ENCODE peak calls at places on chromosomes 6 and 20, in five cellular contexts. K is NCI-H82, W is left ventricle myocardium inferior, A is NT2/D1, M is anterior cingulate cortex. F is an unnamed sample.

GRCh38 chr20:33629533-33629932 is 32.6 kb upstream of the C20orf144 start:
- DNase-seq in A (no peak), M (no peak), W (no peak), K (no peak), F (no peak)

GRCh38 chr6:129183681-129184216 is 300.8 kb downstream of the LAMA2 start:
- DNase-seq in M (no peak), W (no peak), K (no peak), A (no peak), F (no peak)

GRCh38 chr6:81808834-81809598 is 56.5 kb upstream of the TENT5A start:
- DNase-seq in K (no peak), A (no peak), M (no peak), W (peak), F (no peak)

GRCh38 chr6:16819752-16820151 is 58.5 kb upstream of the ATXN1 start:
- DNase-seq in W (no peak), M (no peak), K (peak), A (no peak), F (no peak)

GRCh38 chr6:23213193-23213592 is 643.8 kb downstream of the HDGFL1 start:
- DNase-seq in W (no peak), K (no peak), M (no peak), A (no peak), F (no peak)

GRCh38 chr6:115830895-115831294 is 229.8 kb downstream of the FRK start:
- DNase-seq in M (no peak), A (no peak), K (no peak), W (no peak), F (no peak)

GRCh38 chr6:169618526-169619490 is 83.0 kb downstream of the WDR27 start:
- DNase-seq in W (no peak), M (no peak), A (peak), K (no peak), F (no peak)

GRCh38 chr20:17481661-17482060 is 49.5 kb downstream of the BFSP1 start:
- DNase-seq in M (no peak), A (no peak), K (no peak), W (no peak), F (no peak)

GRCh38 chr6:14706378-14706929 is 539.4 kb upstream of the JARID2 start:
- DNase-seq in M (no peak), W (peak), K (no peak), A (no peak), F (no peak)

GRCh38 chr6:119327810-119328209 is 21.8 kb downstream of the MAN1A1 start:
- DNase-seq in W (no peak), A (no peak), M (no peak), K (no peak), F (no peak)

GRCh38 chr6:28896505-28897392 is 27.0 kb downstream of the TRIM27 start:
- DNase-seq in K (peak), W (peak), A (peak), M (peak), F (no peak)

GRCh38 chr20:57212890-57213276 is 53.6 kb downstream of the BMP7 start:
- DNase-seq in A (no peak), K (no peak), W (no peak), M (no peak), F (no peak)

F was measured in stimulated activated CD8-positive, alpha-beta memory T cell treated with anti-CD3 and anti-CD28 coated beads, Interleukin-4, amount 100 ng/mL, for 1 hour.